ENCODE peak calls at places on chromosomes 2 and 18, in four cellular contexts. One of them, this sample, is unnamed.

GRCh38 chr2:29606105-29606871 is 315.1 kb downstream of the ALK start:
- DNase-seq in NCI-H2081: no peak
- DNase-seq in GM18507: no peak
- DNase-seq in iris pigment epithelial cell: peak
- DNase-seq in this sample: peak

GRCh38 chr2:36579297-36579664 is 18.7 kb downstream of the FEZ2 start:
- DNase-seq in NCI-H2081: no peak
- DNase-seq in GM18507: no peak
- DNase-seq in iris pigment epithelial cell: no peak
- DNase-seq in this sample: no peak

GRCh38 chr2:216195565-216195978 is 86.4 kb downstream of the XRCC5 start:
- DNase-seq in NCI-H2081: no peak
- DNase-seq in GM18507: no peak
- DNase-seq in iris pigment epithelial cell: peak
- DNase-seq in this sample: peak

GRCh38 chr18:37871583-37871982 is 306.0 kb upstream of the CELF4 start:
- DNase-seq in NCI-H2081: no peak
- DNase-seq in GM18507: no peak
- DNase-seq in iris pigment epithelial cell: no peak
- DNase-seq in this sample: no peak

GRCh38 chr18:25190468-25190867 is 161.5 kb downstream of the ZNF521 start:
- DNase-seq in NCI-H2081: no peak
- DNase-seq in GM18507: no peak
- DNase-seq in iris pigment epithelial cell: no peak
- DNase-seq in this sample: peak

GRCh38 chr2:96870631-96871255 is 863 bp upstream of the SEMA4C start:
- DNase-seq in NCI-H2081: peak
- DNase-seq in GM18507: no peak
- DNase-seq in iris pigment epithelial cell: no peak
- DNase-seq in this sample: peak

GRCh38 chr2:28129955-28130695 is 239.6 kb downstream of the BABAM2 start:
- DNase-seq in NCI-H2081: no peak
- DNase-seq in GM18507: no peak
- DNase-seq in iris pigment epithelial cell: peak
- DNase-seq in this sample: peak

GRCh38 chr2:214311031-214311533 is 99.8 kb upstream of the VWC2L start:
- DNase-seq in NCI-H2081: no peak
- DNase-seq in GM18507: no peak
- DNase-seq in iris pigment epithelial cell: no peak
- DNase-seq in this sample: no peak

GRCh38 chr2:120866071-120866470 is 130.4 kb downstream of the GLI2 start:
- DNase-seq in NCI-H2081: no peak
- DNase-seq in GM18507: no peak
- DNase-seq in iris pigment epithelial cell: no peak
- DNase-seq in this sample: no peak

GRCh38 chr18:79596451-79597175 is 83.0 kb upstream of the CTDP1 start:
- DNase-seq in NCI-H2081: no peak
- DNase-seq in GM18507: no peak
- DNase-seq in iris pigment epithelial cell: no peak
- DNase-seq in this sample: no peak

GRCh38 chr2:149877064-149877463 is 289.5 kb upstream of the MMADHC start:
- DNase-seq in NCI-H2081: no peak
- DNase-seq in GM18507: no peak
- DNase-seq in iris pigment epithelial cell: no peak
- DNase-seq in this sample: no peak

GRCh38 chr18:13612111-13612997 is 114.0 kb downstream of the FAM210A start:
- DNase-seq in NCI-H2081: no peak
- DNase-seq in GM18507: peak
- DNase-seq in iris pigment epithelial cell: no peak
- DNase-seq in this sample: no peak

GRCh38 chr2:3399829-3400228 is 20.3 kb downstream of the TRAPPC12 start:
- DNase-seq in NCI-H2081: no peak
- DNase-seq in GM18507: no peak
- DNase-seq in iris pigment epithelial cell: no peak
- DNase-seq in this sample: no peak

GRCh38 chr18:9174302-9174701 is 37.7 kb downstream of the ANKRD12 start:
- DNase-seq in NCI-H2081: no peak
- DNase-seq in GM18507: no peak
- DNase-seq in iris pigment epithelial cell: peak
- DNase-seq in this sample: no peak

GRCh38 chr18:76410033-76410432 is 85.0 kb downstream of the ZNF516 start:
- DNase-seq in NCI-H2081: no peak
- DNase-seq in GM18507: no peak
- DNase-seq in iris pigment epithelial cell: no peak
- DNase-seq in this sample: no peak

GRCh38 chr2:71610671-71611070 is 157.3 kb downstream of the DYSF start:
- DNase-seq in NCI-H2081: no peak
- DNase-seq in GM18507: no peak
- DNase-seq in iris pigment epithelial cell: no peak
- DNase-seq in this sample: no peak

GRCh38 chr2:220296174-220296573 is 668.7 kb downstream of the SLC4A3 start:
- DNase-seq in NCI-H2081: peak
- DNase-seq in GM18507: no peak
- DNase-seq in iris pigment epithelial cell: no peak
- DNase-seq in this sample: no peak

GRCh38 chr2:172607379-172607928 is 51.6 kb downstream of the PDK1 start:
- DNase-seq in NCI-H2081: no peak
- DNase-seq in GM18507: no peak
- DNase-seq in iris pigment epithelial cell: no peak
- DNase-seq in this sample: peak

GRCh38 chr2:99380376-99381010 is 43.3 kb downstream of the EIF5B start:
- DNase-seq in NCI-H2081: no peak
- DNase-seq in GM18507: no peak
- DNase-seq in iris pigment epithelial cell: no peak
- DNase-seq in this sample: no peak

GRCh38 chr18:3053081-3053480 is 40.1 kb upstream of the LPIN2 start:
- DNase-seq in NCI-H2081: no peak
- DNase-seq in GM18507: no peak
- DNase-seq in iris pigment epithelial cell: no peak
- DNase-seq in this sample: no peak

GRCh38 chr2:232960862-232961261 is 52.2 kb downstream of the NGEF start:
- DNase-seq in NCI-H2081: no peak
- DNase-seq in GM18507: no peak
- DNase-seq in iris pigment epithelial cell: no peak
- DNase-seq in this sample: no peak

GRCh38 chr2:48792030-48792429 is 36.5 kb upstream of the LHCGR start:
- DNase-seq in NCI-H2081: no peak
- DNase-seq in GM18507: no peak
- DNase-seq in iris pigment epithelial cell: no peak
- DNase-seq in this sample: no peak

GRCh38 chr18:332007-332406 is 64.2 kb upstream of the THOC1 start:
- DNase-seq in NCI-H2081: no peak
- DNase-seq in GM18507: no peak
- DNase-seq in iris pigment epithelial cell: no peak
- DNase-seq in this sample: no peak

GRCh38 chr2:238657132-238658053 is 190.5 kb upstream of the TWIST2 start:
- DNase-seq in NCI-H2081: no peak
- DNase-seq in GM18507: no peak
- DNase-seq in iris pigment epithelial cell: no peak
- DNase-seq in this sample: no peak

GRCh38 chr2:11179899-11180298 is 24.6 kb downstream of the SLC66A3 start:
- DNase-seq in NCI-H2081: no peak
- DNase-seq in GM18507: no peak
- DNase-seq in iris pigment epithelial cell: peak
- DNase-seq in this sample: no peak

GRCh38 chr18:74249181-74249968 is 42.4 kb downstream of the CYB5A start:
- DNase-seq in NCI-H2081: no peak
- DNase-seq in GM18507: no peak
- DNase-seq in iris pigment epithelial cell: peak
- DNase-seq in this sample: peak

GRCh38 chr2:20674974-20675679 is 8.2 kb downstream of the GDF7 start:
- DNase-seq in NCI-H2081: no peak
- DNase-seq in GM18507: no peak
- DNase-seq in iris pigment epithelial cell: peak
- DNase-seq in this sample: peak

GRCh38 chr18:10490401-10491289 is 35.2 kb upstream of the NAPG start:
- DNase-seq in NCI-H2081: no peak
- DNase-seq in GM18507: peak
- DNase-seq in iris pigment epithelial cell: no peak
- DNase-seq in this sample: no peak

GRCh38 chr18:56245856-56246575 is 392.4 kb downstream of the TXNL1 start:
- DNase-seq in NCI-H2081: no peak
- DNase-seq in GM18507: no peak
- DNase-seq in iris pigment epithelial cell: peak
- DNase-seq in this sample: peak

GRCh38 chr2:47519604-47520301 is 116.8 kb downstream of the MSH2 start:
- DNase-seq in NCI-H2081: no peak
- DNase-seq in GM18507: no peak
- DNase-seq in iris pigment epithelial cell: no peak
- DNase-seq in this sample: no peak

GRCh38 chr2:85741211-85741610 is 12.6 kb upstream of the ATOH8 start:
- DNase-seq in NCI-H2081: no peak
- DNase-seq in GM18507: no peak
- DNase-seq in iris pigment epithelial cell: no peak
- DNase-seq in this sample: no peak